ENCODE peak calls at places on chromosomes 7 and 10, in four cellular contexts. One of them, this sample, is unnamed.

GRCh38 chr7:135232087-135232486 is 1.6 kb upstream of the STRA8 start:
- DNase-seq in NCI-H1092: no peak
- DNase-seq in heart right ventricle: no peak
- DNase-seq in MV-4-11: no peak
- DNase-seq in this sample: no peak

GRCh38 chr7:39659356-39660013 is 36.1 kb downstream of the RALA start:
- DNase-seq in NCI-H1092: no peak
- DNase-seq in heart right ventricle: no peak
- DNase-seq in MV-4-11: no peak
- DNase-seq in this sample: no peak

GRCh38 chr10:30472414-30473155 is 38.6 kb downstream of the MAP3K8 start:
- DNase-seq in NCI-H1092: no peak
- DNase-seq in heart right ventricle: no peak
- DNase-seq in MV-4-11: no peak
- DNase-seq in this sample: no peak

GRCh38 chr10:47269294-47269693 is 30.7 kb upstream of the GDF10 start:
- DNase-seq in NCI-H1092: no peak
- DNase-seq in heart right ventricle: no peak
- DNase-seq in MV-4-11: no peak
- DNase-seq in this sample: no peak

GRCh38 chr10:100067466-100067865 is 14.2 kb downstream of the CPN1 start:
- DNase-seq in NCI-H1092: no peak
- DNase-seq in heart right ventricle: no peak
- DNase-seq in MV-4-11: no peak
- DNase-seq in this sample: no peak

GRCh38 chr10:110845756-110846620 is 25.7 kb upstream of the PDCD4 start:
- DNase-seq in NCI-H1092: peak; percentile 21
- DNase-seq in heart right ventricle: no peak
- DNase-seq in MV-4-11: no peak
- DNase-seq in this sample: no peak

GRCh38 chr10:87613766-87614165 is 45.9 kb upstream of the PAPSS2 start:
- DNase-seq in NCI-H1092: no peak
- DNase-seq in heart right ventricle: no peak
- DNase-seq in MV-4-11: no peak
- DNase-seq in this sample: no peak

GRCh38 chr7:42720871-42721835 is 190.7 kb downstream of the C7orf25 start:
- DNase-seq in NCI-H1092: no peak
- DNase-seq in heart right ventricle: no peak
- DNase-seq in MV-4-11: no peak
- DNase-seq in this sample: no peak

GRCh38 chr7:149800169-149800555 is 26.8 kb upstream of the ZNF467 start:
- DNase-seq in NCI-H1092: no peak
- DNase-seq in heart right ventricle: no peak
- DNase-seq in MV-4-11: no peak
- DNase-seq in this sample: no peak

GRCh38 chr10:118522791-118523498 is 72.5 kb downstream of the PRLHR start:
- DNase-seq in NCI-H1092: no peak
- DNase-seq in heart right ventricle: no peak
- DNase-seq in MV-4-11: peak; percentile 50
- DNase-seq in this sample: no peak

GRCh38 chr7:95411666-95412065 is 15.5 kb upstream of the PON3 start:
- DNase-seq in NCI-H1092: no peak
- DNase-seq in heart right ventricle: no peak
- DNase-seq in MV-4-11: no peak
- DNase-seq in this sample: no peak

GRCh38 chr7:41451826-41452225 is 251.1 kb downstream of the INHBA start:
- DNase-seq in NCI-H1092: no peak
- DNase-seq in heart right ventricle: no peak
- DNase-seq in MV-4-11: no peak
- DNase-seq in this sample: no peak

GRCh38 chr10:82969405-82969804 is 1094.4 kb downstream of the NRG3 start:
- DNase-seq in NCI-H1092: no peak
- DNase-seq in heart right ventricle: no peak
- DNase-seq in MV-4-11: peak; percentile 28
- DNase-seq in this sample: no peak

GRCh38 chr7:94360926-94361325 is 33.8 kb upstream of the COL1A2 start:
- DNase-seq in NCI-H1092: no peak
- DNase-seq in heart right ventricle: no peak
- DNase-seq in MV-4-11: no peak
- DNase-seq in this sample: no peak

GRCh38 chr7:22481726-22482125 is 18.3 kb downstream of the STEAP1B start:
- DNase-seq in NCI-H1092: no peak
- DNase-seq in heart right ventricle: peak; percentile 39
- DNase-seq in MV-4-11: peak; percentile 79
- DNase-seq in this sample: no peak

GRCh38 chr10:49116509-49117365 is 1.4 kb upstream of the VSTM4 start:
- DNase-seq in NCI-H1092: no peak
- DNase-seq in heart right ventricle: no peak
- DNase-seq in MV-4-11: no peak
- DNase-seq in this sample: no peak

GRCh38 chr7:75649462-75649861 is 89.3 kb downstream of the HIP1 start:
- DNase-seq in NCI-H1092: peak; percentile 22
- DNase-seq in heart right ventricle: peak; percentile 36
- DNase-seq in MV-4-11: no peak
- DNase-seq in this sample: no peak

GRCh38 chr10:865257-865656 is 66.2 kb downstream of the LARP4B start:
- DNase-seq in NCI-H1092: no peak
- DNase-seq in heart right ventricle: no peak
- DNase-seq in MV-4-11: no peak
- DNase-seq in this sample: no peak

This sample was measured in T-helper 2 cell.